ENCODE peak calls at places on chromosomes 13 and 19, in eight cellular contexts. C, I, X, L, E, J, Q and F are unnamed samples.

GRCh38 chr19:40775632-40776022 is 306 bp downstream of the MIA start:
- DNase-seq in C (no peak), I (no peak), X (no peak), L (no peak), E (no peak), J (no peak), Q (no peak), F (no peak)

GRCh38 chr19:29495091-29495490 is 30.7 kb upstream of the VSTM2B start:
- DNase-seq in C (peak; percentile 62), I (no peak), X (peak; percentile 3), L (no peak), E (no peak), J (no peak), Q (no peak), F (no peak)

GRCh38 chr13:108621421-108621820 is 8.0 kb upstream of the MYO16 start:
- DNase-seq in C (no peak), I (no peak), X (no peak), L (no peak), E (no peak), J (no peak), Q (no peak), F (no peak)

GRCh38 chr19:10602330-10603083 is 15.4 kb upstream of the AP1M2 start:
- DNase-seq in C (peak; percentile 94), I (peak; percentile 85), X (peak; percentile 88), L (peak; percentile 86), E (peak; percentile 70), J (peak; percentile 90), Q (peak; percentile 65), F (peak; percentile 80)

GRCh38 chr13:51832471-51833152 is 12.4 kb downstream of the TMEM272 start:
- DNase-seq in C (no peak), I (peak; percentile 20), X (no peak), L (peak; percentile 64), E (peak; percentile 44), J (peak; percentile 50), Q (peak; percentile 11), F (peak; percentile 36)

GRCh38 chr13:75762066-75762937 is 126.2 kb downstream of the LMO7 start:
- DNase-seq in C (no peak), I (no peak), X (peak; percentile 54), L (peak; percentile 27), E (no peak), J (no peak), Q (peak; percentile 66), F (no peak)

GRCh38 chr19:15323496-15324235 is 8.7 kb downstream of the BRD4 start:
- DNase-seq in C (no peak), I (no peak), X (peak; percentile 45), L (no peak), E (no peak), J (no peak), Q (peak; percentile 35), F (no peak)

GRCh38 chr13:66994498-66995365 is 235.4 kb downstream of the PCDH9 start:
- DNase-seq in C (no peak), I (no peak), X (no peak), L (no peak), E (no peak), J (no peak), Q (no peak), F (no peak)

GRCh38 chr19:17097593-17098126 is 22.1 kb downstream of the MYO9B start:
- DNase-seq in C (no peak), I (no peak), X (peak; percentile 57), L (no peak), E (no peak), J (no peak), Q (peak; percentile 62), F (no peak)

GRCh38 chr13:74243637-74244526 is 109.7 kb upstream of the KLF12 start:
- DNase-seq in C (no peak), I (no peak), X (no peak), L (peak; percentile 11), E (no peak), J (no peak), Q (peak; percentile 93), F (no peak)

GRCh38 chr13:80037505-80037888 is 303.4 kb downstream of the SPRY2 start:
- DNase-seq in C (no peak), I (no peak), X (no peak), L (no peak), E (no peak), J (no peak), Q (peak; percentile 96), F (no peak)

GRCh38 chr13:35694031-35694430 is 217.5 kb upstream of the MAB21L1 start:
- DNase-seq in C (no peak), I (no peak), X (no peak), L (no peak), E (no peak), J (no peak), Q (no peak), F (no peak)

GRCh38 chr19:12995596-12996541 is 594 bp downstream of the NFIX start:
- DNase-seq in C (no peak), I (no peak), X (no peak), L (no peak), E (no peak), J (no peak), Q (peak; percentile 24), F (no peak)

GRCh38 chr19:41218615-41219507 is at the start of gene AXL:
- DNase-seq in C (no peak), I (no peak), X (peak; percentile 53), L (no peak), E (no peak), J (no peak), Q (peak; percentile 61), F (no peak)

GRCh38 chr19:46955114-46955812 is 64.4 kb upstream of the NPAS1 start:
- DNase-seq in C (no peak), I (no peak), X (no peak), L (peak; percentile 41), E (peak; percentile 25), J (peak; percentile 20), Q (peak; percentile 56), F (peak; percentile 24)

GRCh38 chr19:45922281-45922680 is 7.7 kb upstream of the NANOS2 start:
- DNase-seq in C (no peak), I (no peak), X (no peak), L (no peak), E (no peak), J (no peak), Q (peak; percentile 13), F (no peak)

GRCh38 chr19:12052571-12053169 is at the start of gene ZNF878:
- DNase-seq in C (peak; percentile 91), I (no peak), X (peak; percentile 96), L (peak; percentile 37), E (no peak), J (peak; percentile 10), Q (peak; percentile 51), F (peak; percentile 26)